ENCODE peak calls at places on chromosomes 12 and 14, in four cellular contexts. D is GM06990, T is heart left ventricle, P is HepG2. F is an unnamed sample. For H3K36me3, the result is how much of the 10 kb centered on the place peaks cover.

GRCh38 chr14:25400607-25401206 is 350.8 kb upstream of the STXBP6 start:
- DNase-seq in T (no peak), D (peak), P (peak), F (peak)

GRCh38 chr14:34220921-34221320 is 241.1 kb downstream of the SPTSSA start:
- DNase-seq in P (no peak), D (no peak), T (no peak), F (no peak)

GRCh38 chr12:74900232-74900631 is 309.4 kb downstream of the KCNC2 start:
- DNase-seq in D (no peak), P (no peak), T (no peak), F (no peak)

GRCh38 chr12:12804432-12804886 is 8.7 kb upstream of the DDX47 start:
- DNase-seq in D (no peak), P (peak), T (no peak), F (peak)

GRCh38 chr12:94649349-94650142 is 811 bp downstream of the TMCC3 start:
- DNase-seq in P (no peak), T (peak), D (peak), F (peak)

GRCh38 chr12:23684121-23684520 is 265.3 kb downstream of the SOX5 start:
- DNase-seq in P (no peak), T (no peak), D (no peak), F (no peak)

GRCh38 chr12:71626098-71626497 is 37.5 kb downstream of the ZFC3H1 start:
- DNase-seq in T (no peak), D (no peak), P (no peak), F (no peak)

GRCh38 chr14:104429291-104429861 is 150.2 kb upstream of the C14orf180 start:
- DNase-seq in P (no peak), D (no peak), T (no peak), F (no peak)

GRCh38 chr12:57717131-57717530 is 21.4 kb downstream of the AGAP2 start:
- DNase-seq in T (no peak), D (no peak), P (no peak), F (no peak)

GRCh38 chr12:57719777-57720605 is 18.6 kb downstream of the AGAP2 start:
- DNase-seq in T (no peak), D (no peak), P (no peak), F (no peak)

GRCh38 chr12:57718641-57719528 is 19.7 kb downstream of the AGAP2 start:
- DNase-seq in D (no peak), T (no peak), P (no peak), F (no peak)

GRCh38 chr12:57716305-57716704 is 22.2 kb downstream of the AGAP2 start:
- DNase-seq in D (no peak), T (no peak), P (no peak), F (no peak)

GRCh38 chr12:57717846-57718640 is 20.5 kb downstream of the AGAP2 start:
- DNase-seq in P (no peak), T (no peak), D (no peak), F (no peak)
- H3K36me3 ChIP-seq in P (half or more), T (half or more), D (under half), F (under half)

GRCh38 chr14:37843969-37844607 is 248.7 kb downstream of the TTC6 start:
- DNase-seq in P (no peak), T (no peak), D (no peak), F (no peak)

GRCh38 chr14:37848985-37849605 is 253.7 kb downstream of the TTC6 start:
- DNase-seq in P (peak), D (no peak), T (no peak), F (no peak)

GRCh38 chr14:37842106-37842505 is 246.7 kb downstream of the TTC6 start:
- DNase-seq in T (no peak), D (no peak), P (no peak), F (no peak)

DNA sequence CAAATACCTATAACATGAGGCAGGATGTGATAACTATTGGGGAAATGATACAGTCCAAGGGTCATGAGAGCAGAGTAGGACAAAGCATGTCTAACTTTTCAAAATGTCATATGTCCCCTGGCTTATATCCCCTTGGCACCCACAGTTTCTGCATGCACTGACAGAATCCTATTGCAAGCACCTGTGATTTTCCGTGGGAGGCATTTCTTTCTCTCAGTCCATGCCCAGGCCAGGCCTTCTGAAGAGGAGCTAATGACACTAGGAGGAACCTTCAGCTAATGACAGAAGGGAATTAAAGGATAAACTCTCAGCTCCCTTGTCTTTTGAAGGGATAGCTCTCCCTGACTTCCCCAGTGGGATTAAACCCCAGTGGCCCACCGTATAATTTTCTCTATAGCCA is 249.2 kb downstream of the TTC6 start:
- DNase-seq in T (no peak), P (no peak), D (no peak), F (no peak)
- TF ChIP-seq CTCF in T (no peak), P (no peak), D (no peak), F (no peak)

DNA sequence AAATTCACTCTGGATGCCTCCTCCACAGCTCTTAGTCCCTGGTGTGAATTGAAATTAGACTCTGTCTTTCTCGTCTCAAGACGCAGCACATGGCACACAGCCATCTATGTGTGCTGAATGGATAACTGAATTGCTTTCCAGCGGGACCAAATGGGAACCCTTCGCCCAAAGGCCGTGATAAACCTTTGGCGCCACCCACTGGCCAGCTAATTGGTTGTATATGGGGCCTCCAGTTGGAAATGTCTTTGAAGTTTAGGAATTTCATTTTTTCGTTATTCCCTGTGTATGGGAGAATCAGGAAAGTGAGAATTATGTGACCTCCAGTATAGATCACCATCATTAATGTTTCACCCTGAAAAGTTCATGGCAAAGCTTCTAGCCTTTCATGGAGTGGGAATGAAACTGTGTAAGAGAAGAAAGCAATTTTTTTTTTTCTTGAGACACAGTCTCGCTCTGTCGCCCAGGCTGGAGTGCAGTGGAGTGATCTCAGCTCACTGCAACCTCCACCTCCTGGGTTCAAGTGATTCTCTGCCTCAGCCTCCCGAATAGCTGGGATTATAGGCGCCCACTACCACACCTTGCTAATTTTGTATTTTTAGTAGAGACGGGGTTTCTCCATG is 9.8 kb upstream of the HSP90AA1 start:
- DNase-seq in T (peak), P (peak), D (no peak), F (peak)
- H3K4me3 ChIP-seq in T (no peak), P (no peak), D (no peak), F (no peak)

DNA sequence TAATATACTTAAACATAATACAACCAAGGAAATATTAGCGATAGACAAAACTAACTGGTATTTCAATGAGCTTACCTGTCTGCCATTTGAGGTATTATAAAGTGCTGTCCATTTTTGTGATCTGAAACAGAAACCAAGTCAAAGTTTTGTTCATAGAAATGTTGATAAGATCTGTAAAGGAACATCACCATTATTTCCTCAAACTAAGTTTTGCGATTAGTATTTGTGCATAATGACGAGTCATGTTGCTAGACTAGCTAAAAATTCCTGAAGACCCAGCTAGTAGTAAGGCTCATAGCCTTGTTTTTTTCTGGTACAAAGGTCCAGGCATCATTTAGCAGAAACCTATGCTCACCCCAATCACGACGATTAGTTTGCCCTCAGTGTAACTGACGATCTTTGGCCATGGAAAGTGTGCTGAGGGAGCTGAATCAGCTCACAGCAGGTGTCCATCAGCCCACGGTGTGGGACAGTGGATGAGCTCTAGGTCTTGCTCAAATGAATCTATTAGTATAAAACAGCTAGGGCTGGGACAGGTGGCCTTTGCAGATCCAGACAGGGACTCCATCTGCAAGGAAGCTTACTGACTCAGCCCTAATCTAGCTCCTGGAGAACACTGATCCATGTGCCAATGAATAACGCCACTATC is 28.7 kb downstream of the GIT2 start:
- DNase-seq in P (no peak), D (no peak), T (no peak), F (no peak)
- H3K36me3 ChIP-seq in P (under half), D (under half), T (half or more), F (under half)

DNA sequence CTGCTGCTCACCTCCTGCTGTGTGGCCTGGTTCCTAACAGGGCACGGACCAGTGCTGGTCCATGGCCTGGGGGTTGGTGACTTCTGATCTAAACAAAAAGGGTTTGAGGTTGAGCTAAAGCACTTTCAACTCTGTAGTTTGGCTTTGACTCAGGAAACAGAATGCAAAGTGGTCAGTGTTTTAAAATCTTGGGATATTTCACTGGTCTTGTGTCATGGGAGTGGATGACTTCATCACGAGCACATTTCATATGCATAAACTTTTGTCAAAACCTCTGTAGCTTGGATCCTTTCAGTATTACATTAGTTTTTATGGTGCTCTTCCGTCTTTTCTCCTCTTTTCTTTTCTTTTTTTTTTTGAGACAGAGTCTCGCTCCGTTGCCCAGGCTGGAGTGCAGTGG is 25.6 kb downstream of the FAM161B start:
- DNase-seq in P (no peak), T (no peak), D (no peak), F (no peak)
- TF ChIP-seq CTCF in P (no peak), T (no peak), D (no peak), F (no peak)

DNA sequence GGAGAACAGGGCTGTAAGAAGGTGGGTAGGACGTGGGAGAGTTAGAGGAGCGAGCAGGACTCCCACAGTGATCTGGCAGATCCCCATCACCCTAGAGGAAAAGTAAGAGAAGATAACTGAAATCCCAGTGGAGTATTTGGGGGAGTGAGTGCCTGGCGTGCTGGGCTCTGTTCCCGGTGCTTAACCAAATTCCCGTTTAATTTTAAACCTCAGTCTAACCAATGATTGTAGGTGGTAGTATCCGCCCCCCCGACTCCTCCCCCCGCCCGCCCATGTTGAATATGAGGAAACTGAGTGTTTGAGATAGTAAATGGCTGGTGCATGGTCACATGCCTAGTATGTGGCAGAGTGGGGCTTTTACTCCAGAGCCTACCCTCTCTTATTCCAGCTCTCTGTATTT is 1.2 kb downstream of the TARBP2 start:
- DNase-seq in T (no peak), D (no peak), P (no peak), F (no peak)
- H3K4me3 ChIP-seq in T (peak), D (peak), P (peak), F (no peak)

DNA sequence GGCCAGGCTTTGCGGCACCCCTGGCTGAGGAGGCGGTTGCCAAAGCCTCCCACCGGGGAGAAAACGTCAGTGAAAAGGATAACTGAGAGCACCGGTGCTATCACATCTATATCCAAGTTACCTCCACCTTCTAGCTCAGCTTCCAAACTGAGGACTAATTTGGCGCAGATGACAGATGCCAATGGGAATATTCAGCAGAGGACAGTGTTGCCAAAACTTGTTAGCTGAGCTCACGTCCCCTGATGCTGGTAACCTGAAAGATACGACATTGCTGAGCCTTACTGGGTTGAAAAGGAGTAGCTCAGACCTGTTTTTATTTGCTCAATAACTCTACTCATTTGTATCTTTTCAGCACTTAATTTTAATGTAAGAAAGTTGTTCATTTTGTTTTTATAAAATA is 9.9 kb downstream of the DYRK2 start:
- DNase-seq in D (no peak), T (no peak), P (no peak), F (no peak)
- H3K36me3 ChIP-seq in D (under half), T (half or more), P (under half), F (under half)